ENCODE peak calls at places on chromosomes 12 and 14, in five cellular contexts. One of them, this sample, is unnamed.

GRCh38 chr12:54136844-54137580 is 51.8 kb downstream of the SMUG1 start:
- DNase-seq in activated CD4-positive, alpha-beta T cell treated with anti-CD3 and anti-CD28 coated beads, Interleukin-2, amount 50 U/mL, for 1 hour: no peak
- DNase-seq in activated naive CD8-positive, alpha-beta T cell treated with anti-CD3 and anti-CD28 coated beads for 36 hours: no peak
- DNase-seq in dermis microvascular lymphatic vessel endothelial cell: no peak
- DNase-seq in cardiac muscle cell: no peak
- DNase-seq in this sample: no peak

GRCh38 chr14:23910081-23910875 is 43.3 kb upstream of the DHRS4 start:
- DNase-seq in activated CD4-positive, alpha-beta T cell treated with anti-CD3 and anti-CD28 coated beads, Interleukin-2, amount 50 U/mL, for 1 hour: no peak
- DNase-seq in cardiac muscle cell: peak; percentile 53
- DNase-seq in activated naive CD8-positive, alpha-beta T cell treated with anti-CD3 and anti-CD28 coated beads for 36 hours: peak; percentile 15
- DNase-seq in dermis microvascular lymphatic vessel endothelial cell: peak; percentile 6
- DNase-seq in this sample: peak; percentile 69

GRCh38 chr14:89178802-89179201 is 238.2 kb downstream of the FOXN3 start:
- DNase-seq in activated CD4-positive, alpha-beta T cell treated with anti-CD3 and anti-CD28 coated beads, Interleukin-2, amount 50 U/mL, for 1 hour: no peak
- DNase-seq in activated naive CD8-positive, alpha-beta T cell treated with anti-CD3 and anti-CD28 coated beads for 36 hours: no peak
- DNase-seq in cardiac muscle cell: peak; percentile 42
- DNase-seq in dermis microvascular lymphatic vessel endothelial cell: no peak
- DNase-seq in this sample: no peak

GRCh38 chr12:52126605-52127578 is 47.4 kb downstream of the SMIM41 start:
- DNase-seq in cardiac muscle cell: peak; percentile 72
- DNase-seq in activated naive CD8-positive, alpha-beta T cell treated with anti-CD3 and anti-CD28 coated beads for 36 hours: no peak
- DNase-seq in activated CD4-positive, alpha-beta T cell treated with anti-CD3 and anti-CD28 coated beads, Interleukin-2, amount 50 U/mL, for 1 hour: no peak
- DNase-seq in dermis microvascular lymphatic vessel endothelial cell: no peak
- DNase-seq in this sample: no peak

GRCh38 chr14:25833341-25834121 is 764.3 kb downstream of the NOVA1 start:
- DNase-seq in activated naive CD8-positive, alpha-beta T cell treated with anti-CD3 and anti-CD28 coated beads for 36 hours: no peak
- DNase-seq in cardiac muscle cell: peak; percentile 16
- DNase-seq in activated CD4-positive, alpha-beta T cell treated with anti-CD3 and anti-CD28 coated beads, Interleukin-2, amount 50 U/mL, for 1 hour: no peak
- DNase-seq in dermis microvascular lymphatic vessel endothelial cell: no peak
- DNase-seq in this sample: peak; percentile 10

GRCh38 chr14:68377459-68377858 is 415.4 kb downstream of the ZFP36L1 start:
- DNase-seq in cardiac muscle cell: peak; percentile 81
- DNase-seq in activated CD4-positive, alpha-beta T cell treated with anti-CD3 and anti-CD28 coated beads, Interleukin-2, amount 50 U/mL, for 1 hour: no peak
- DNase-seq in activated naive CD8-positive, alpha-beta T cell treated with anti-CD3 and anti-CD28 coated beads for 36 hours: no peak
- DNase-seq in dermis microvascular lymphatic vessel endothelial cell: peak; percentile 75
- DNase-seq in this sample: peak; percentile 50

GRCh38 chr12:121128908-121129704 is 3.6 kb upstream of the P2RX7 start:
- DNase-seq in dermis microvascular lymphatic vessel endothelial cell: peak; percentile 86
- DNase-seq in activated CD4-positive, alpha-beta T cell treated with anti-CD3 and anti-CD28 coated beads, Interleukin-2, amount 50 U/mL, for 1 hour: peak; percentile 76
- DNase-seq in cardiac muscle cell: peak; percentile 79
- DNase-seq in activated naive CD8-positive, alpha-beta T cell treated with anti-CD3 and anti-CD28 coated beads for 36 hours: peak; percentile 85
- DNase-seq in this sample: peak; percentile 61

GRCh38 chr12:130971871-130972588 is 18.3 kb downstream of the ADGRD1 start:
- DNase-seq in cardiac muscle cell: no peak
- DNase-seq in activated naive CD8-positive, alpha-beta T cell treated with anti-CD3 and anti-CD28 coated beads for 36 hours: no peak
- DNase-seq in dermis microvascular lymphatic vessel endothelial cell: no peak
- DNase-seq in activated CD4-positive, alpha-beta T cell treated with anti-CD3 and anti-CD28 coated beads, Interleukin-2, amount 50 U/mL, for 1 hour: no peak
- DNase-seq in this sample: no peak

GRCh38 chr14:64421166-64421565 is 33.0 kb downstream of the MTHFD1 start:
- DNase-seq in dermis microvascular lymphatic vessel endothelial cell: no peak
- DNase-seq in cardiac muscle cell: peak; percentile 81
- DNase-seq in activated naive CD8-positive, alpha-beta T cell treated with anti-CD3 and anti-CD28 coated beads for 36 hours: no peak
- DNase-seq in activated CD4-positive, alpha-beta T cell treated with anti-CD3 and anti-CD28 coated beads, Interleukin-2, amount 50 U/mL, for 1 hour: no peak
- DNase-seq in this sample: no peak

GRCh38 chr14:89137514-89138163 is 279.4 kb downstream of the FOXN3 start:
- DNase-seq in activated CD4-positive, alpha-beta T cell treated with anti-CD3 and anti-CD28 coated beads, Interleukin-2, amount 50 U/mL, for 1 hour: no peak
- DNase-seq in activated naive CD8-positive, alpha-beta T cell treated with anti-CD3 and anti-CD28 coated beads for 36 hours: no peak
- DNase-seq in cardiac muscle cell: peak; percentile 95
- DNase-seq in dermis microvascular lymphatic vessel endothelial cell: no peak
- DNase-seq in this sample: peak; percentile 66

GRCh38 chr12:6899837-6900519 is 4.6 kb upstream of the LRRC23 start:
- DNase-seq in cardiac muscle cell: peak; percentile 80
- DNase-seq in activated CD4-positive, alpha-beta T cell treated with anti-CD3 and anti-CD28 coated beads, Interleukin-2, amount 50 U/mL, for 1 hour: no peak
- DNase-seq in activated naive CD8-positive, alpha-beta T cell treated with anti-CD3 and anti-CD28 coated beads for 36 hours: peak; percentile 30
- DNase-seq in dermis microvascular lymphatic vessel endothelial cell: peak; percentile 82
- DNase-seq in this sample: peak; percentile 54

GRCh38 chr14:105420141-105420975 is 731 bp downstream of the MTA1 start:
- DNase-seq in activated naive CD8-positive, alpha-beta T cell treated with anti-CD3 and anti-CD28 coated beads for 36 hours: peak; percentile 15
- DNase-seq in cardiac muscle cell: no peak
- DNase-seq in dermis microvascular lymphatic vessel endothelial cell: no peak
- DNase-seq in activated CD4-positive, alpha-beta T cell treated with anti-CD3 and anti-CD28 coated beads, Interleukin-2, amount 50 U/mL, for 1 hour: no peak
- DNase-seq in this sample: no peak

GRCh38 chr12:55729592-55730446 is 1.0 kb upstream of the CD63 start:
- DNase-seq in activated CD4-positive, alpha-beta T cell treated with anti-CD3 and anti-CD28 coated beads, Interleukin-2, amount 50 U/mL, for 1 hour: peak; percentile 40
- DNase-seq in dermis microvascular lymphatic vessel endothelial cell: no peak
- DNase-seq in activated naive CD8-positive, alpha-beta T cell treated with anti-CD3 and anti-CD28 coated beads for 36 hours: peak; percentile 72
- DNase-seq in cardiac muscle cell: peak; percentile 98
- DNase-seq in this sample: peak; percentile 93

GRCh38 chr12:26654623-26655022 is 178.4 kb downstream of the ITPR2 start:
- DNase-seq in activated naive CD8-positive, alpha-beta T cell treated with anti-CD3 and anti-CD28 coated beads for 36 hours: no peak
- DNase-seq in activated CD4-positive, alpha-beta T cell treated with anti-CD3 and anti-CD28 coated beads, Interleukin-2, amount 50 U/mL, for 1 hour: no peak
- DNase-seq in cardiac muscle cell: no peak
- DNase-seq in dermis microvascular lymphatic vessel endothelial cell: no peak
- DNase-seq in this sample: no peak

GRCh38 chr14:46259536-46259935 is 392.0 kb downstream of the RPL10L start:
- DNase-seq in activated CD4-positive, alpha-beta T cell treated with anti-CD3 and anti-CD28 coated beads, Interleukin-2, amount 50 U/mL, for 1 hour: no peak
- DNase-seq in dermis microvascular lymphatic vessel endothelial cell: no peak
- DNase-seq in activated naive CD8-positive, alpha-beta T cell treated with anti-CD3 and anti-CD28 coated beads for 36 hours: no peak
- DNase-seq in cardiac muscle cell: no peak
- DNase-seq in this sample: no peak

GRCh38 chr12:20214286-20214685 is 154.1 kb upstream of the PDE3A start:
- DNase-seq in activated naive CD8-positive, alpha-beta T cell treated with anti-CD3 and anti-CD28 coated beads for 36 hours: no peak
- DNase-seq in activated CD4-positive, alpha-beta T cell treated with anti-CD3 and anti-CD28 coated beads, Interleukin-2, amount 50 U/mL, for 1 hour: no peak
- DNase-seq in dermis microvascular lymphatic vessel endothelial cell: peak; percentile 39
- DNase-seq in cardiac muscle cell: peak; percentile 67
- DNase-seq in this sample: peak; percentile 22

GRCh38 chr12:20629414-20630156 is 65.5 kb upstream of the SLCO1C1 start:
- DNase-seq in cardiac muscle cell: peak; percentile 73
- DNase-seq in activated naive CD8-positive, alpha-beta T cell treated with anti-CD3 and anti-CD28 coated beads for 36 hours: no peak
- DNase-seq in dermis microvascular lymphatic vessel endothelial cell: peak; percentile 18
- DNase-seq in activated CD4-positive, alpha-beta T cell treated with anti-CD3 and anti-CD28 coated beads, Interleukin-2, amount 50 U/mL, for 1 hour: no peak
- DNase-seq in this sample: peak; percentile 17

GRCh38 chr14:85536835-85537195 is 6.9 kb downstream of the FLRT2 start:
- DNase-seq in activated naive CD8-positive, alpha-beta T cell treated with anti-CD3 and anti-CD28 coated beads for 36 hours: no peak
- DNase-seq in activated CD4-positive, alpha-beta T cell treated with anti-CD3 and anti-CD28 coated beads, Interleukin-2, amount 50 U/mL, for 1 hour: no peak
- DNase-seq in dermis microvascular lymphatic vessel endothelial cell: no peak
- DNase-seq in cardiac muscle cell: peak; percentile 60
- DNase-seq in this sample: no peak

GRCh38 chr14:102057480-102058114 is 29.2 kb downstream of the HSP90AA1 start:
- DNase-seq in cardiac muscle cell: no peak
- DNase-seq in activated CD4-positive, alpha-beta T cell treated with anti-CD3 and anti-CD28 coated beads, Interleukin-2, amount 50 U/mL, for 1 hour: no peak
- DNase-seq in dermis microvascular lymphatic vessel endothelial cell: no peak
- DNase-seq in activated naive CD8-positive, alpha-beta T cell treated with anti-CD3 and anti-CD28 coated beads for 36 hours: no peak
- DNase-seq in this sample: no peak

GRCh38 chr12:65937181-65937641 is 112.9 kb downstream of the HMGA2 start:
- DNase-seq in dermis microvascular lymphatic vessel endothelial cell: no peak
- DNase-seq in activated naive CD8-positive, alpha-beta T cell treated with anti-CD3 and anti-CD28 coated beads for 36 hours: no peak
- DNase-seq in cardiac muscle cell: no peak
- DNase-seq in activated CD4-positive, alpha-beta T cell treated with anti-CD3 and anti-CD28 coated beads, Interleukin-2, amount 50 U/mL, for 1 hour: no peak
- DNase-seq in this sample: no peak

GRCh38 chr14:65927871-65928270 is 515.3 kb downstream of the FUT8 start:
- DNase-seq in dermis microvascular lymphatic vessel endothelial cell: no peak
- DNase-seq in activated CD4-positive, alpha-beta T cell treated with anti-CD3 and anti-CD28 coated beads, Interleukin-2, amount 50 U/mL, for 1 hour: peak; percentile 62
- DNase-seq in cardiac muscle cell: no peak
- DNase-seq in activated naive CD8-positive, alpha-beta T cell treated with anti-CD3 and anti-CD28 coated beads for 36 hours: peak; percentile 83
- DNase-seq in this sample: no peak

GRCh38 chr12:82414926-82415325 is 56.6 kb downstream of the METTL25 start:
- DNase-seq in dermis microvascular lymphatic vessel endothelial cell: no peak
- DNase-seq in cardiac muscle cell: no peak
- DNase-seq in activated naive CD8-positive, alpha-beta T cell treated with anti-CD3 and anti-CD28 coated beads for 36 hours: no peak
- DNase-seq in activated CD4-positive, alpha-beta T cell treated with anti-CD3 and anti-CD28 coated beads, Interleukin-2, amount 50 U/mL, for 1 hour: no peak
- DNase-seq in this sample: no peak

GRCh38 chr14:52077261-52077984 is 8.6 kb upstream of the NID2 start:
- DNase-seq in dermis microvascular lymphatic vessel endothelial cell: no peak
- DNase-seq in activated naive CD8-positive, alpha-beta T cell treated with anti-CD3 and anti-CD28 coated beads for 36 hours: no peak
- DNase-seq in activated CD4-positive, alpha-beta T cell treated with anti-CD3 and anti-CD28 coated beads, Interleukin-2, amount 50 U/mL, for 1 hour: no peak
- DNase-seq in cardiac muscle cell: peak; percentile 49
- DNase-seq in this sample: no peak

GRCh38 chr12:32002848-32003493 is 43.8 kb downstream of the RESF1 start:
- DNase-seq in activated CD4-positive, alpha-beta T cell treated with anti-CD3 and anti-CD28 coated beads, Interleukin-2, amount 50 U/mL, for 1 hour: no peak
- DNase-seq in dermis microvascular lymphatic vessel endothelial cell: no peak
- DNase-seq in activated naive CD8-positive, alpha-beta T cell treated with anti-CD3 and anti-CD28 coated beads for 36 hours: no peak
- DNase-seq in cardiac muscle cell: peak; percentile 61
- DNase-seq in this sample: no peak

GRCh38 chr12:70722584-70723343 is 85.5 kb upstream of the PTPRB start:
- DNase-seq in cardiac muscle cell: peak; percentile 75
- DNase-seq in activated CD4-positive, alpha-beta T cell treated with anti-CD3 and anti-CD28 coated beads, Interleukin-2, amount 50 U/mL, for 1 hour: no peak
- DNase-seq in activated naive CD8-positive, alpha-beta T cell treated with anti-CD3 and anti-CD28 coated beads for 36 hours: no peak
- DNase-seq in dermis microvascular lymphatic vessel endothelial cell: peak; percentile 65
- DNase-seq in this sample: no peak

GRCh38 chr14:102593841-102594170 is 1.4 kb downstream of the RCOR1 start:
- DNase-seq in dermis microvascular lymphatic vessel endothelial cell: no peak
- DNase-seq in cardiac muscle cell: no peak
- DNase-seq in activated CD4-positive, alpha-beta T cell treated with anti-CD3 and anti-CD28 coated beads, Interleukin-2, amount 50 U/mL, for 1 hour: no peak
- DNase-seq in activated naive CD8-positive, alpha-beta T cell treated with anti-CD3 and anti-CD28 coated beads for 36 hours: no peak
- DNase-seq in this sample: no peak

GRCh38 chr14:104665663-104666522 is 23.5 kb upstream of the INF2 start:
- DNase-seq in dermis microvascular lymphatic vessel endothelial cell: no peak
- DNase-seq in activated CD4-positive, alpha-beta T cell treated with anti-CD3 and anti-CD28 coated beads, Interleukin-2, amount 50 U/mL, for 1 hour: peak; percentile 47
- DNase-seq in cardiac muscle cell: no peak
- DNase-seq in activated naive CD8-positive, alpha-beta T cell treated with anti-CD3 and anti-CD28 coated beads for 36 hours: no peak
- DNase-seq in this sample: peak; percentile 78

GRCh38 chr12:74111688-74112360 is 425.8 kb upstream of the ATXN7L3B start:
- DNase-seq in dermis microvascular lymphatic vessel endothelial cell: no peak
- DNase-seq in activated CD4-positive, alpha-beta T cell treated with anti-CD3 and anti-CD28 coated beads, Interleukin-2, amount 50 U/mL, for 1 hour: no peak
- DNase-seq in activated naive CD8-positive, alpha-beta T cell treated with anti-CD3 and anti-CD28 coated beads for 36 hours: no peak
- DNase-seq in cardiac muscle cell: no peak
- DNase-seq in this sample: peak; percentile 38

GRCh38 chr12:120015313-120015712 is 26.3 kb downstream of the BICDL1 start:
- DNase-seq in dermis microvascular lymphatic vessel endothelial cell: no peak
- DNase-seq in activated naive CD8-positive, alpha-beta T cell treated with anti-CD3 and anti-CD28 coated beads for 36 hours: peak; percentile 67
- DNase-seq in cardiac muscle cell: no peak
- DNase-seq in activated CD4-positive, alpha-beta T cell treated with anti-CD3 and anti-CD28 coated beads, Interleukin-2, amount 50 U/mL, for 1 hour: peak; percentile 42
- DNase-seq in this sample: no peak

GRCh38 chr12:7289743-7290142 is 14.1 kb upstream of the ACSM4 start:
- DNase-seq in activated CD4-positive, alpha-beta T cell treated with anti-CD3 and anti-CD28 coated beads, Interleukin-2, amount 50 U/mL, for 1 hour: no peak
- DNase-seq in dermis microvascular lymphatic vessel endothelial cell: no peak
- DNase-seq in cardiac muscle cell: no peak
- DNase-seq in activated naive CD8-positive, alpha-beta T cell treated with anti-CD3 and anti-CD28 coated beads for 36 hours: no peak
- DNase-seq in this sample: peak; percentile 12

GRCh38 chr12:24562761-24563392 is 386.0 kb downstream of the BCAT1 start:
- DNase-seq in activated CD4-positive, alpha-beta T cell treated with anti-CD3 and anti-CD28 coated beads, Interleukin-2, amount 50 U/mL, for 1 hour: no peak
- DNase-seq in dermis microvascular lymphatic vessel endothelial cell: no peak
- DNase-seq in activated naive CD8-positive, alpha-beta T cell treated with anti-CD3 and anti-CD28 coated beads for 36 hours: peak; percentile 12
- DNase-seq in cardiac muscle cell: peak; percentile 42
- DNase-seq in this sample: peak; percentile 39

GRCh38 chr12:63151898-63152700 is 1.1 kb upstream of the AVPR1A start:
- DNase-seq in activated naive CD8-positive, alpha-beta T cell treated with anti-CD3 and anti-CD28 coated beads for 36 hours: peak; percentile 10
- DNase-seq in dermis microvascular lymphatic vessel endothelial cell: peak; percentile 22
- DNase-seq in activated CD4-positive, alpha-beta T cell treated with anti-CD3 and anti-CD28 coated beads, Interleukin-2, amount 50 U/mL, for 1 hour: no peak
- DNase-seq in cardiac muscle cell: peak; percentile 50
- DNase-seq in this sample: peak; percentile 54